ENCODE peak calls at places on chromosomes 5 and 9, in seven cellular contexts. K is HFFc6, C is fibroblast of villous mesenchyme, Y is breast epithelium, I is A549, S is D721Med, E is endothelial cell of umbilical vein. O is an unnamed sample.

GRCh38 chr9:137478613-137479314 is 19.6 kb upstream of the NSMF start:
- DNase-seq in S (no peak), Y (no peak), K (peak), E (no peak), C (peak), I (no peak), O (no peak)

GRCh38 chr9:91837982-91838731 is 111.9 kb downstream of the ROR2 start:
- DNase-seq in C (peak), S (no peak), K (no peak), Y (no peak), E (no peak), I (peak), O (no peak)

GRCh38 chr5:106876665-106877194 is 794.0 kb downstream of the EFNA5 start:
- DNase-seq in E (no peak), C (no peak), I (peak), K (no peak), Y (no peak), S (no peak), O (no peak)

GRCh38 chr9:36154213-36154952 is 14.8 kb upstream of the CCIN start:
- DNase-seq in S (no peak), I (peak), Y (peak), K (peak), C (peak), E (peak), O (peak)

GRCh38 chr5:133552925-133553525 is 59.3 kb downstream of the FSTL4 start:
- DNase-seq in S (no peak), E (peak), K (peak), Y (no peak), I (peak), C (peak), O (peak)

GRCh38 chr5:17802256-17802655 is 168.0 kb downstream of the TAF11L14 start:
- DNase-seq in E (no peak), S (no peak), Y (no peak), K (no peak), I (no peak), C (peak), O (no peak)

GRCh38 chr5:16713386-16713928 is 96.7 kb upstream of the RETREG1 start:
- DNase-seq in Y (no peak), K (no peak), I (no peak), E (peak), S (no peak), C (peak), O (peak)

GRCh38 chr5:108728566-108729305 is 19.0 kb upstream of the FER start:
- DNase-seq in S (no peak), I (no peak), E (peak), K (no peak), C (peak), Y (peak), O (no peak)

GRCh38 chr5:139733289-139733688 is 62.3 kb upstream of the PSD2 start:
- DNase-seq in K (no peak), E (no peak), S (no peak), I (no peak), C (no peak), Y (no peak), O (no peak)

GRCh38 chr9:14258840-14259239 is 55.1 kb downstream of the NFIB start:
- DNase-seq in I (no peak), E (no peak), S (no peak), C (no peak), K (no peak), Y (no peak), O (no peak)

GRCh38 chr5:140877262-140877581 is 2.1 kb downstream of the PCDHA12 start:
- DNase-seq in S (no peak), E (no peak), C (no peak), K (no peak), I (no peak), Y (no peak), O (no peak)

GRCh38 chr5:140869555-140869886 is 764 bp downstream of the PCDHA11 start:
- DNase-seq in K (no peak), E (no peak), I (no peak), S (no peak), Y (no peak), C (no peak), O (no peak)

GRCh38 chr5:140870221-140871201 is 1.8 kb downstream of the PCDHA11 start:
- DNase-seq in C (no peak), I (no peak), E (no peak), K (no peak), Y (no peak), S (no peak), O (no peak)

GRCh38 chr5:140875085-140876065 is at the start of gene PCDHA12:
- DNase-seq in Y (no peak), S (no peak), E (no peak), C (no peak), I (peak), K (no peak), O (peak)
- TF ChIP-seq CTCF in Y (no peak), S (peak), E (no peak), C (no peak), I (peak), K (no peak), O (peak)

GRCh38 chr9:74696520-74696919 is 191.2 kb downstream of the TRPM6 start:
- DNase-seq in C (no peak), Y (no peak), I (no peak), E (no peak), S (no peak), K (no peak), O (no peak)
- TF ChIP-seq CTCF in C (peak), Y (no peak), I (no peak), E (no peak), S (no peak), K (no peak), O (no peak)

DNA sequence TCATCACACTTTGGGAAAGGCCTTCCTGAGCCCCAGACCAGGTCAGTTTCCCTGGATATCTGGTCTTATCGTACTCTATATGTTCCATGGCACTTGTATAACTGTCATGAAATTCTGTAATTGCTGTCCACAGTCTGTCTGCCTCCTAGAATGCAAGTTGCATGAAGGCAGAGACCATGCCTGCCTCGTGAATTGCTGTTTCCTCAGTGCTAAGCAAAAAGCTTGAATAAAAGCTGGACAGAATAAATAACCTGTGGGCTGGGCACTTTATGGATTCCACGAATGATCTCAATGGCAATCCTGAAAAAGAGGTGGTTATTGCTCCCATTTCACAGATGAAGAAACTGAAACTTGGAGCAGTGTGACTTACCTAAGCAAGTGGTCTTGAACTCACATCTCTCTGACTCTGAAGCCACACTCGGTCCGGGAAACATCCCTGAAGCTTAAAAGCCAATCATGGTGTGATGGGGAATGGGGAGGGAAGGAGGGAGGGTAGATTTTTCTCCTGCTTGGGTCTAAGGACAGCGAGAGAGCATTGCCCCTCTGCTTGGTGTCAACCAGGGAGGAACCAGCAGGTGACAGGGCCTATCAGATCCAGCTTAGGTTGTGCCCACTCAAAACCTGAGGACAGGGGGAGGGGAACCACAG is 13.2 kb upstream of the LHX2 start:
- DNase-seq in I (no peak), Y (no peak), K (no peak), S (no peak), C (no peak), E (no peak), O (no peak)
- TF ChIP-seq CTCF in I (no peak), Y (no peak), K (no peak), S (no peak), C (no peak), E (no peak), O (no peak)

GRCh38 chr5:173498286-173498685 is 118.2 kb downstream of the BOD1 start:
- DNase-seq in K (peak), E (no peak), Y (no peak), S (no peak), C (peak), I (no peak), O (no peak)
- TF ChIP-seq CTCF in K (no peak), E (no peak), Y (no peak), S (no peak), C (no peak), I (no peak), O (no peak)

GRCh38 chr5:9156282-9156681 is 389.6 kb downstream of the SEMA5A start:
- DNase-seq in C (peak), K (peak), S (no peak), I (peak), E (no peak), Y (peak), O (peak)
- TF ChIP-seq CTCF in C (peak), K (peak), S (no peak), I (no peak), E (no peak), Y (no peak), O (peak)

GRCh38 chr9:134100040-134100439 is 32.2 kb upstream of the BRD3 start:
- DNase-seq in K (no peak), C (no peak), Y (no peak), S (no peak), I (no peak), E (no peak), O (no peak)

GRCh38 chr9:134101623-134102149 is 33.9 kb upstream of the BRD3 start:
- DNase-seq in I (no peak), K (no peak), E (no peak), Y (no peak), S (no peak), C (no peak), O (no peak)

GRCh38 chr9:134103391-134103998 is 32.4 kb upstream of the WDR5 start:
- DNase-seq in S (no peak), Y (no peak), E (no peak), I (no peak), K (no peak), C (no peak), O (no peak)

GRCh38 chr9:134099123-134099761 is 31.4 kb upstream of the BRD3 start:
- DNase-seq in C (peak), I (peak), S (peak), K (peak), Y (no peak), E (peak), O (peak)
- TF ChIP-seq CTCF in C (peak), I (peak), S (peak), K (peak), Y (peak), E (peak), O (peak)

GRCh38 chr5:2207966-2208544 is 325.3 kb upstream of the IRX4 start:
- DNase-seq in S (no peak), Y (peak), I (peak), C (no peak), K (no peak), E (no peak), O (peak)
- TF ChIP-seq CTCF in S (no peak), Y (no peak), I (peak), C (no peak), K (no peak), E (no peak), O (peak)

GRCh38 chr5:177457239-177458121 is 10.9 kb downstream of the PRR7 start:
- DNase-seq in C (peak), Y (peak), K (peak), E (peak), S (peak), I (peak), O (peak)

GRCh38 chr5:177458122-177458681 is 11.6 kb downstream of the PRR7 start:
- DNase-seq in E (no peak), C (no peak), I (no peak), S (no peak), Y (no peak), K (no peak), O (no peak)

GRCh38 chr5:177455036-177455660 is 8.5 kb downstream of the PRR7 start:
- DNase-seq in S (peak), C (peak), E (peak), K (peak), I (peak), Y (no peak), O (peak)

GRCh38 chr5:177455661-177456590 is 9.3 kb downstream of the PRR7 start:
- DNase-seq in S (peak), K (peak), E (peak), I (peak), Y (peak), C (peak), O (peak)

DNA sequence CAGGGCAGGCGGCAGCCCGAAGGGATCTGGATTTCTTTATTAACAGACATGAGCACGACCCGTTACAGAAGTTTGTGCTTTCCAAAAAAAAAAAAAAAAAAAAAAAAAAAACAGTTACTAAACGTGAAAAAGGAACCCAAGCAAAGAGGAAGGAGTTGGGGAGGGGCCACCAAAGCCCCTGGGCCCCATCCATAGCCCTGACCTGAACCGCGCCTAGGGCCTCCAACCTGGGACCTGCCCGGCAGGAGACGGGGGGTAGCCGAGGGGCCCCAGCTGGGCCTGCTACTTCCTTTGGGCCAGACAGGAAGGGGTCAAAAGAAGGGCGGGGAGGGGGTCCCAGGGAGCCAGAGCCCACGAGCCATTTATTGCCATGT is 10.0 kb downstream of the PRR7 start:
- DNase-seq in S (no peak), K (no peak), E (no peak), Y (no peak), C (no peak), I (no peak), O (no peak)
- TF ChIP-seq CTCF in S (no peak), K (peak), E (no peak), Y (no peak), C (no peak), I (no peak), O (no peak)

DNA sequence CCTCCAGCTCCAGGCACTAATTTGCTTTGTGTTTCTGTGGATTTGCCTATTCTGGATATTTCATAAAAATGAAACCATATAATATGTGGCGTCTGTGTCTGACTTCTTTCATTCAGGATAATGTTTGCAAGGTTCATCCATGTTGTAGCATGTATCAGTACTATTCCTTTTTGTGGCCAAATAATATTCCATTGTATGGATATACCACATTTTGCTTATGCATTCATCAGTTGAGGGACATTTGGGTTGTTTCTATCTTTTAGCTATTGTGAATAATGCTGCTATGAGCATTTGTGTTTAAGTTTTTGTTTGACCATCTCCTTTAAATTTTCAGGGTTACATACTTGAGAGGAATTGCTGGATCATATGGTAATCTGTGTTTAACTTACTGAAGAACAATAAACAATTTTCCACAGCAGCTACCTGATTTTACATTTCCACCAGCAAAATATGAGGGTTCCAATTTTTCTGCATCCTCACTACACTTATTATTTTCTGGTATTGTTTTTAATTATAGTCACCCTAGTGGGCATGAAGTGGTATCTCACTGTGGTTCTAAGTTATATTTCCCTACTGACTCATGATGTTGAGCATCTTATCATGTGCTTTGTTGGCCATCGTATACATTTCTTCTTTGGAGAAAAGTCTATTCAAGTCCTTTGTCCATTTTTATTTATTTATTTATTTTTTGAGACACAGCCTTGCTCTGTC is 63.9 kb downstream of the GCNT4 start:
- DNase-seq in E (no peak), K (no peak), C (no peak), Y (no peak), S (no peak), I (no peak), O (no peak)
- TF ChIP-seq CTCF in E (no peak), K (peak), C (no peak), Y (no peak), S (no peak), I (no peak), O (no peak)

O was measured in nephron progenitor cell.